ENCODE peak calls at places on chromosomes 6 and 20, in four cellular contexts. K is left lung, U is fibroblast of lung, E is adrenal gland. B is an unnamed sample.
A peak's percentile ranks its signal among the peaks of the same experiment; 100 is the strongest.

GRCh38 chr6:54366647-54367327 is 58.5 kb downstream of the TINAG start:
- DNase-seq in K (no peak), U (peak; percentile 54), E (no peak), B (peak; percentile 42)

GRCh38 chr20:56716806-56717205 is 87.7 kb downstream of the TFAP2C start:
- DNase-seq in K (no peak), U (no peak), E (no peak), B (no peak)

GRCh38 chr20:31527266-31527665 is 13.0 kb downstream of the HM13 start:
- DNase-seq in K (no peak), U (no peak), E (no peak), B (no peak)

GRCh38 chr6:44269921-44270525 is at the start of gene TMEM151B:
- DNase-seq in K (no peak), U (no peak), E (peak; percentile 58), B (no peak)

GRCh38 chr6:137637161-137637560 is 143.0 kb upstream of the OLIG3 start:
- DNase-seq in K (no peak), U (peak; percentile 99), E (no peak), B (peak; percentile 96)

GRCh38 chr20:56631318-56631989 is 2.3 kb downstream of the TFAP2C start:
- DNase-seq in K (no peak), U (no peak), E (no peak), B (no peak)

GRCh38 chr6:112223070-112223861 is 31.1 kb downstream of the LAMA4 start:
- DNase-seq in K (no peak), U (peak; percentile 92), E (no peak), B (peak; percentile 88)

GRCh38 chr6:112429226-112429625 is 82.1 kb downstream of the RFPL4B start:
- DNase-seq in K (no peak), U (peak; percentile 48), E (no peak), B (peak; percentile 25)

GRCh38 chr6:25094726-25095125 is 159.0 kb upstream of the RIPOR2 start:
- DNase-seq in K (no peak), U (peak; percentile 11), E (no peak), B (no peak)

GRCh38 chr6:16319813-16320532 is 81.6 kb downstream of the GMPR start:
- DNase-seq in K (no peak), U (peak; percentile 98), E (peak; percentile 95), B (peak; percentile 96)

GRCh38 chr6:146543211-146543939 is at the start of gene RAB32:
- DNase-seq in K (peak; percentile 100), U (peak; percentile 95), E (peak; percentile 95), B (peak; percentile 94)

GRCh38 chr20:32574296-32575226 is 10.6 kb downstream of the NOL4L start:
- DNase-seq in K (no peak), U (peak; percentile 90), E (peak; percentile 79), B (peak; percentile 93)

GRCh38 chr6:140485740-140486467 is 1111.5 kb upstream of the CITED2 start:
- DNase-seq in K (no peak), U (peak; percentile 98), E (peak; percentile 65), B (peak; percentile 92)

GRCh38 chr20:8078528-8078914 is 53.5 kb upstream of the PLCB1 start:
- DNase-seq in K (no peak), U (no peak), E (no peak), B (no peak)

GRCh38 chr20:50283922-50284810 is 93.5 kb downstream of the CEBPB start:
- DNase-seq in K (peak; percentile 94), U (peak; percentile 69), E (peak; percentile 82), B (peak; percentile 43)

GRCh38 chr6:163414367-163415175 is at the start of gene QKI:
- DNase-seq in K (peak; percentile 96), U (peak; percentile 75), E (peak; percentile 87), B (peak; percentile 77)

GRCh38 chr20:57243480-57244220 is 22.8 kb downstream of the BMP7 start:
- DNase-seq in K (no peak), U (no peak), E (peak; percentile 57), B (no peak)

GRCh38 chr6:6694825-6695710 is 106.5 kb downstream of the LY86 start:
- DNase-seq in K (no peak), U (no peak), E (no peak), B (no peak)

GRCh38 chr6:160348552-160349441 is 619 bp downstream of the SLC22A3 start:
- DNase-seq in K (peak; percentile 81), U (peak; percentile 44), E (no peak), B (peak; percentile 26)

GRCh38 chr20:24164360-24164759 is 175.8 kb upstream of the GGTLC1 start:
- DNase-seq in K (no peak), U (no peak), E (no peak), B (peak; percentile 5)
- TF ChIP-seq CTCF in K (no peak), U (peak; percentile 9), E (no peak), B (peak; percentile 47)

GRCh38 chr6:1392813-1393640 is 3.7 kb downstream of the FOXF2 start:
- DNase-seq in K (no peak), U (no peak), E (no peak), B (no peak)
- H3K4me3 ChIP-seq in K (peak overlapping the region; percentile 33), U (peak overlapping the region; percentile 96), E (no peak overlapping the region), B (peak overlapping the region; percentile 50)

DNA sequence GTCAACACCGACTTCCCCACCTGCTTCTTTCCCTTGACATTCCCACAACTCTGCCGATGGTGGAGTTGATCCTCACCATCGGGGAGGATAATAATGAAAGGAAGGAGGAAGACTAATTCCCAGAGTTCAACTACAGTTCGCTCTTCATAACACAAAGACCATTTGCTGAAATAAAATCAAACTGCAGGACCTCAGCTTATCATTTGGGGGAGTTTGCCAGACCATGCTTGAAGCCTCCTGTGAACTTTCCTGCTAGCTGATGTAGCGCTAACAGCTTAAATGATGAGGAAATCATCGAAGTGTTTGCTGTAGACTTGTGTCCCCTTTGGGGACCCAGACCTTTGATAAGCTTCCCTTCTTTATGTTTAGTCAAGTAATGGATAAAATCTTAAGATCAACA is 26.2 kb downstream of the PROKR2 start:
- DNase-seq in K (no peak), U (no peak), E (no peak), B (no peak)
- TF ChIP-seq CTCF in K (no peak), U (no peak), E (no peak), B (no peak)

DNA sequence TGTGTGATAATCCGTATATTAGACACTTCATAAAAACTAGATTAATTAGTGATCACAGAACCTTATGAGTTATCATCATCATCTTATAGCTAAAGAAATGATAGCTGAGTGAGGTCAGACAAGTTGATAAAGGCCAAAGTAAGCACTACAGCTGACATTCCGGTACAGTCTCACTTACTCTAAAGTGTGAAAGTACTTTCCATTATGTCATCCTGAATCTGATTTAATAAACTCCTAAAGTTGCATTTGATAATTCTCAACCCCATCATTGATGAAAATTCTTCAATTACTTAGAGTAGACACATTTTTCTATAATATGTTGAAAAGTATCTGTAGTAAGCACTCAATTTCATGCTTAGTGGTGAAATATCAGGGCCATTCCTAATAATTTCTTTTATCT is 385.2 kb upstream of the CHD6 start:
- DNase-seq in K (no peak), U (no peak), E (no peak), B (no peak)
- H3K4me3 ChIP-seq in K (no peak overlapping the region), U (no peak overlapping the region), E (no peak overlapping the region), B (no peak overlapping the region)

DNA sequence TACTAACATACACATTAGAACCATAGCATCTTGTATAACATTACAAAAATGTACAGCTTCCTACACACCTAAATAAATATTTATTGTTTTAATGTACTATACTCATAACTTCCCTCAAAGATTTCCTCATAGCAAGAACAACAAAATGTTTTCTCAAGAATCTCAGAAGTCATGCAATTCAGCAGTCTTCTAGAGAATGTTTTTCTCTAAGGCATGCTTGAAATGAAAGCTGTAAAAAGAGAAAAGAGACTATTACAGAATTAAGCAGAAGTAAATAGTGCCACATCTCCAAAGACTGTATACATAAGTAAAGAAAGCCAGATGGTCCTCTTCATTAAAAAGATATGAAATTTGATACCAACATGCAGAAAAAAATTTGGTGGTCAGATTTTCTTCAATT is 672.2 kb downstream of the EPM2A start:
- DNase-seq in K (no peak), U (no peak), E (no peak), B (no peak)
- TF ChIP-seq CTCF in K (no peak), U (no peak), E (no peak), B (no peak)

DNA sequence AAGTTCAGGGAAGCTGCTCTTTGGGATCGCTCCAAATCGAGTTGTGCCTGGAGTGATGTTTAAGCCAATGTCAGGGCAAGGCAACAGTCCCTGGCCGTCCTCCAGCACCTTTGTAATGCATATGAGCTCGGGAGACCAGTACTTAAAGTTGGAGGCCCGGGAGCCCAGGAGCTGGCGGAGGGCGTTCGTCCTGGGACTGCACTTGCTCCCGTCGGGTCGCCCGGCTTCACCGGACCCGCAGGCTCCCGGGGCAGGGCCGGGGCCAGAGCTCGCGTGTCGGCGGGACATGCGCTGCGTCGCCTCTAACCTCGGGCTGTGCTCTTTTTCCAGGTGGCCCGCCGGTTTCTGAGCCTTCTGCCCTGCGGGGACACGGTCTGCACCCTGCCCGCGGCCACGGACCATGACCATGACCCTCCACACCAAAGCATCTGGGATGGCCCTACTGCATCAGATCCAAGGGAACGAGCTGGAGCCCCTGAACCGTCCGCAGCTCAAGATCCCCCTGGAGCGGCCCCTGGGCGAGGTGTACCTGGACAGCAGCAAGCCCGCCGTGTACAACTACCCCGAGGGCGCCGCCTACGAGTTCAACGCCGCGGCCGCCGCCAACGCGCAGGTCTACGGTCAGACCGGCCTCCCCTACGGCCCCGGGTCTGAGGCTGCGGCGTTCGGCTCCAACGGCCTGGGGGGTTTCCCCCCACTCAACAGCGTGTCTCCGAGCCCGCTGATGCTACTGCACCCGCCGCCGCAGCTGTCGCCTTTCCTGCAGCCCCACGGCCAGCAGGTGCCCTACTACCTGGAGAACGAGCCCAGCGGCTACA is at the start of gene ESR1:
- DNase-seq in K (peak; percentile 82), U (no peak), E (peak; percentile 55), B (no peak)
- H3K4me3 ChIP-seq in K (peak within 1 kb of the TSS; percentile 40), U (peak within 1 kb of the TSS; percentile 10), E (no peak within 1 kb of the TSS), B (peak within 1 kb of the TSS; percentile 18)

DNA sequence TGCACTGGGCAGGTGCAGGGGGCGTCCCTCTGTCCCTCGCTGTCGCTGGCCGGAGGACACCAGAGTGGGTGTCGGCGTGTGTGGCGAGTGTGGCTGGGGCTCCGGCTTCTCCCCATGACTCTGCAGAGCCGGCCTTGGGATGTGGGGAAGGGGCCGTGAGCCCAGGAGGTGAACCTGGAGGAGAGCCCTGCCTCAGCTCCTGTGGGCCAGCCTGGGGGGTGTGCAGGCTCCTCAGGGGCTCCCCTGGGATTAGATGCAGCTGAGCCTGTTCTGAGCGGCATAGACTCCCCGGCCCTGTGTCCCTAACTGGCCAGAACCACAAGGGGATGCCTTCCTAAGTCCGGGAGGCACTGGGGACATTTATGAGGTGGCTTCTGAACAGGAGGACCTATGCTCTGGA is 73.2 kb upstream of the GATA5 start:
- DNase-seq in K (no peak), U (no peak), E (no peak), B (no peak)
- TF ChIP-seq CTCF in K (no peak), U (no peak), E (no peak), B (no peak)

GRCh38 chr6:132174919-132175318 is 223.7 kb upstream of the CCN2 start:
- DNase-seq in K (no peak), U (no peak), E (no peak), B (no peak)
- H3K4me3 ChIP-seq in K (no peak overlapping the region), U (no peak overlapping the region), E (no peak overlapping the region), B (no peak overlapping the region)

GRCh38 chr6:136011475-136011874 is 160.0 kb downstream of the PDE7B start:
- DNase-seq in K (no peak), U (peak; percentile 71), E (no peak), B (peak; percentile 45)
- TF ChIP-seq CTCF in K (no peak), U (no peak), E (no peak), B (no peak)